ENCODE peak calls at places on chromosomes 6 and 20, in six cellular contexts. F, R, Y, M, Z and X are unnamed samples.

GRCh38 chr6:65110031-65110430 is 597.0 kb downstream of the EYS start:
- DNase-seq in F (peak), R (no peak), Y (no peak), M (no peak), Z (no peak), X (no peak)

GRCh38 chr20:20850407-20850806 is 138.0 kb upstream of the RALGAPA2 start:
- DNase-seq in F (no peak), R (no peak), Y (no peak), M (no peak), Z (no peak), X (no peak)

GRCh38 chr6:129672883-129673631 is 36.9 kb downstream of the ARHGAP18 start:
- DNase-seq in F (peak), R (peak), Y (no peak), M (no peak), Z (no peak), X (peak)

GRCh38 chr6:15401769-15402250 is 155.9 kb downstream of the JARID2 start:
- DNase-seq in F (no peak), R (peak), Y (no peak), M (peak), Z (no peak), X (no peak)

GRCh38 chr20:3223937-3224680 is 14.8 kb downstream of the ITPA start:
- DNase-seq in F (no peak), R (no peak), Y (no peak), M (no peak), Z (no peak), X (no peak)

GRCh38 chr20:36543187-36544133 is 2.1 kb downstream of the MYL9 start:
- DNase-seq in F (peak), R (no peak), Y (no peak), M (no peak), Z (peak), X (no peak)

GRCh38 chr6:168088161-168089106 is 9.4 kb upstream of the FRMD1 start:
- DNase-seq in F (no peak), R (no peak), Y (no peak), M (peak), Z (peak), X (no peak)

GRCh38 chr6:36131517-36132220 is 1.4 kb downstream of the MAPK13 start:
- DNase-seq in F (peak), R (peak), Y (no peak), M (peak), Z (no peak), X (no peak)

GRCh38 chr6:17149581-17149980 is 47.7 kb downstream of the STMND1 start:
- DNase-seq in F (no peak), R (no peak), Y (no peak), M (no peak), Z (no peak), X (no peak)

GRCh38 chr6:153392156-153392555 is 261.1 kb upstream of the RGS17 start:
- DNase-seq in F (no peak), R (no peak), Y (no peak), M (no peak), Z (no peak), X (no peak)

GRCh38 chr6:42898891-42899361 is 16.9 kb upstream of the PTCRA start:
- DNase-seq in F (peak), R (peak), Y (no peak), M (peak), Z (peak), X (peak)

GRCh38 chr20:33235696-33236095 is at the start of gene BPIFA1:
- DNase-seq in F (no peak), R (no peak), Y (no peak), M (no peak), Z (no peak), X (no peak)

GRCh38 chr6:140344149-140344913 is 969.9 kb upstream of the CITED2 start:
- DNase-seq in F (peak), R (peak), Y (no peak), M (no peak), Z (no peak), X (no peak)

GRCh38 chr6:133502451-133503259 is 261.5 kb downstream of the EYA4 start:
- DNase-seq in F (peak), R (peak), Y (no peak), M (peak), Z (no peak), X (no peak)

GRCh38 chr6:54291738-54292137 is 16.5 kb upstream of the TINAG start:
- DNase-seq in F (peak), R (peak), Y (no peak), M (no peak), Z (no peak), X (no peak)

GRCh38 chr6:97626586-97627441 is 343.8 kb upstream of the MMS22L start:
- DNase-seq in F (peak), R (no peak), Y (no peak), M (peak), Z (no peak), X (peak)

GRCh38 chr6:54860739-54861138 is 14.2 kb downstream of the FAM83B start:
- DNase-seq in F (peak), R (peak), Y (no peak), M (peak), Z (no peak), X (peak)

GRCh38 chr6:28981391-28981832 is 23.7 kb downstream of the ZNF311 start:
- DNase-seq in F (peak), R (peak), Y (no peak), M (peak), Z (peak), X (peak)

GRCh38 chr20:17533396-17533795 is 2.2 kb upstream of the BFSP1 start:
- DNase-seq in F (peak), R (peak), Y (no peak), M (peak), Z (no peak), X (peak)

GRCh38 chr20:2794202-2794748 is 6.2 kb downstream of the CPXM1 start:
- DNase-seq in F (no peak), R (no peak), Y (no peak), M (no peak), Z (no peak), X (no peak)

GRCh38 chr20:8853805-8854338 is 215.0 kb upstream of the PLCB4 start:
- DNase-seq in F (peak), R (peak), Y (peak), M (peak), Z (peak), X (peak)

GRCh38 chr6:37960139-37960935 is 140.8 kb downstream of the ZFAND3 start:
- DNase-seq in F (no peak), R (peak), Y (no peak), M (no peak), Z (no peak), X (no peak)

GRCh38 chr6:7389162-7389450 is 436 bp downstream of the CAGE1 start:
- DNase-seq in F (peak), R (peak), Y (no peak), M (peak), Z (no peak), X (no peak)

GRCh38 chr6:158797331-158798202 is 21.6 kb downstream of the EZR start:
- DNase-seq in F (peak), R (no peak), Y (no peak), M (no peak), Z (no peak), X (no peak)

GRCh38 chr6:169097336-169098052 is 156.2 kb downstream of the THBS2 start:
- DNase-seq in F (peak), R (peak), Y (no peak), M (peak), Z (no peak), X (no peak)

GRCh38 chr20:31606678-31606927 is 1.5 kb downstream of the ID1 start:
- DNase-seq in F (no peak), R (no peak), Y (no peak), M (no peak), Z (no peak), X (no peak)

GRCh38 chr20:31607640-31608255 is 2.7 kb downstream of the ID1 start:
- DNase-seq in F (no peak), R (peak), Y (no peak), M (no peak), Z (no peak), X (no peak)

GRCh38 chr20:31606928-31607639 is 2.0 kb downstream of the ID1 start:
- DNase-seq in F (peak), R (peak), Y (no peak), M (peak), Z (peak), X (no peak)

GRCh38 chr20:31605902-31606677 is 1.0 kb downstream of the ID1 start:
- DNase-seq in F (peak), R (peak), Y (no peak), M (peak), Z (no peak), X (peak)

GRCh38 chr20:31608256-31608980 is 3.3 kb downstream of the ID1 start:
- DNase-seq in F (peak), R (peak), Y (no peak), M (peak), Z (peak), X (peak)
- H3K4me3 ChIP-seq in F (peak), R (peak), Y (no peak), M (no peak), Z (peak), X (no peak)

GRCh38 chr20:30286157-30286556 is 971.3 kb upstream of the DEFB115 start:
- DNase-seq in F (no peak), R (no peak), Y (no peak), M (no peak), Z (no peak), X (no peak)

GRCh38 chr20:30281584-30282197 is 975.8 kb upstream of the DEFB115 start:
- DNase-seq in F (peak), R (no peak), Y (no peak), M (no peak), Z (no peak), X (no peak)

GRCh38 chr20:30284533-30284932 is 972.9 kb upstream of the DEFB115 start:
- DNase-seq in F (no peak), R (no peak), Y (no peak), M (no peak), Z (no peak), X (no peak)
- H3K4me3 ChIP-seq in F (peak), R (no peak), Y (no peak), M (no peak), Z (peak), X (no peak)

GRCh38 chr6:122495612-122496011 is 24.0 kb upstream of the SERINC1 start:
- DNase-seq in F (no peak), R (no peak), Y (no peak), M (no peak), Z (no peak), X (peak)
- H3K4me3 ChIP-seq in F (no peak), R (no peak), Y (no peak), M (no peak), Z (no peak), X (no peak)

GRCh38 chr6:41721396-41721795 is 14.0 kb downstream of the TFEB start:
- DNase-seq in F (no peak), R (no peak), Y (no peak), M (no peak), Z (no peak), X (no peak)
- H3K4me3 ChIP-seq in F (no peak), R (no peak), Y (no peak), M (no peak), Z (no peak), X (no peak)

DNA sequence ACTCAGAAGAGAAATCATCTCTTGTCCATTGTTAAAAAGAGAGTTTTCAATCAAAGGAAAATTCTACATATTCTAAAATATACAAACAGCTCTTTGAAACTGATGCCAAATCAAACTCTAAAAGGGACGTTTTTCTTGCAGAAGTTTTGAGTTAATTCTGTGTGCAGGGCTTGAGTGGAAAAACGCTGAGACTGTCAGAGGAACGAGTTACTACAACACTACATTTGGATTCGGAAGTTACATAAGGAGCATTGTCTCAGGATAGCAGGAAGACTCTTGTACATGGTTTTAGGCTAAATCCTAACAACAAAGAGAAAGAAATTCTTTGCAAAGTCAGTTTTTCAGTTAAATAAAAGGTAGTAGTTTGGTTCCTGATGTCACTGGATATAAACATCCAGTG is 155.7 kb upstream of the SUPT3H start:
- DNase-seq in F (peak), R (no peak), Y (no peak), M (no peak), Z (no peak), X (no peak)
- H3K4me3 ChIP-seq in F (no peak), R (no peak), Y (no peak), M (no peak), Z (no peak), X (no peak)

GRCh38 chr6:111841822-111842221 is 31.4 kb downstream of the FYN start:
- DNase-seq in F (peak), R (no peak), Y (no peak), M (no peak), Z (peak), X (peak)

GRCh38 chr6:111842891-111843290 is 30.4 kb downstream of the FYN start:
- DNase-seq in F (peak), R (no peak), Y (no peak), M (peak), Z (no peak), X (peak)

GRCh38 chr6:111840821-111841220 is 32.4 kb downstream of the FYN start:
- DNase-seq in F (no peak), R (no peak), Y (no peak), M (no peak), Z (no peak), X (no peak)

GRCh38 chr6:111843347-111844147 is 29.7 kb downstream of the FYN start:
- DNase-seq in F (no peak), R (no peak), Y (no peak), M (no peak), Z (no peak), X (peak)

DNA sequence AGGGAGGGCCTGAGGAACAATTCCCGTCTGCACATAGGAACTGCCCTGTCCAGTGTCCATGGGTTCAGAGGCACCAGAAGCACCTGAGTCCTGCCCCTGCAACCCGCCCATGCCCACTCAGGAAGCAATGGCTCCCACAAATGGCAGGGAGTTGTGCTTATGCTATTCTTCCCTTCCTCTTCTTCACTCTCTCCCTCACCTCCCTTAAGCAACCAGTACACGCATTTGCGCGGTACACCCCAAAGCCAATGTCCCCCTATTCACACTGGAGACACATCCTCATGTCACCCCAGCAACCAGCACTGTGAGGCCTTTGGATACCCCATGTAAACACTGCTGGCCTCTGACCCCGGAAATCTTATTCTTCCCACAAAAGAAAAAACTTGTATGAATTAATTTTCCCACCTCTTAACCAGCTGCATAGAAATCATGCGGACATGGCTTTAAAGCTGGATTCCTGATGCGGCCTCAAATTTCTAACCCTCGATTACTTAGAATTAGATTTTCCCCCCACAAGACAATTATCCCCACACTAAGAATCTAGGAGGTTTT is 30.9 kb downstream of the FYN start:
- DNase-seq in F (no peak), R (no peak), Y (no peak), M (no peak), Z (no peak), X (peak)
- H3K4me3 ChIP-seq in F (no peak), R (no peak), Y (no peak), M (no peak), Z (no peak), X (no peak)

DNA sequence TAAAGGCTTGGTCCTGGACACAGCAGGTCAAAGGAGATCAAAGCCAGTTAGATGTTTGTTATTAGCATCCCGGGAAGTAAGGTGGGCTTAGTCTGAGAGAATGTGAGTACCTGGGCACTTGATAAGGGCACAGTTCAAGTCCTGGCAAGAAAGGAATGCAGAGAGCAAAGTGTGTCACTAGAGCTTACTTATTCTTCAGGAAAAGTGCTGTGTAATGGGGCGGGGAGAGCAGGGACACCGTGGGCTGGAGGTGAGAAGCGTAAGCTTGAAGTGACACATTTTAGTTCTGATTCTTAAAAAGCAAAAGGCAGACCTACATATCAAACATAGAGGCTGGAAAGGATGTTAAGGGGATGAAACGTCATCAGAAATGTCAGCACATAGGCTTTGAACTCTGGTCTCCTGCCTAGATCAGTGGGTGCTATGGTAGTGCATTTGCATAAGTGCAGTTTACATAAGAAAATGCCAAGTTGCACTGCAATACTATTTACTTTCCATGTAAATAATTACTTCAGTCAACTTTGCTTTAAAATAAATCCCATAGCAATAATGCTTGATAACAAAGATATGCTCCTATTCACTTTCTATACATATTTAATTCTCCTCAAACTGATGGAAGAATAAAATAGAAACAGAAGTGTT is 2.6 kb downstream of the SAMD5 start:
- DNase-seq in F (no peak), R (no peak), Y (no peak), M (peak), Z (no peak), X (no peak)
- H3K4me3 ChIP-seq in F (no peak), R (no peak), Y (no peak), M (peak), Z (no peak), X (no peak)

DNA sequence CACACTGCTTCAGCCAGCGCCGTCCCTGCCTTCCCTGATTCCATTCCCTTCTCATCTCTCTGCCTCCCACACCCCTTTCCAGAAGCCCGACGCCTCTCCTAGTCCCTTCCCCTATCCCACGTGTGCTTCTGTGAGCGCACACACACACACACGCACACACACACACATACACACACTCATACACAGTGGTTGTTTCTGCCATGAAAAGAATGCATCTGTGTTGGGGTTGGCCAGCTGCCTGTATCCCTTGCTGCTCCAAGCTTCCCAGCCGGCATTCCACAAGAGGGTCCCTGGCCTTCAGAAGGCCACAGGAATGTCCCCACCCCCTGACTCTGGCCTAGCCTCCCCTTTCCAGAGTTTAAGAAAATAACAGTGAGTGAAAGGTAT is 51.7 kb downstream of the MOCS1 start:
- DNase-seq in F (peak), R (no peak), Y (no peak), M (peak), Z (peak), X (no peak)
- H3K4me3 ChIP-seq in F (no peak), R (no peak), Y (no peak), M (no peak), Z (no peak), X (no peak)

DNA sequence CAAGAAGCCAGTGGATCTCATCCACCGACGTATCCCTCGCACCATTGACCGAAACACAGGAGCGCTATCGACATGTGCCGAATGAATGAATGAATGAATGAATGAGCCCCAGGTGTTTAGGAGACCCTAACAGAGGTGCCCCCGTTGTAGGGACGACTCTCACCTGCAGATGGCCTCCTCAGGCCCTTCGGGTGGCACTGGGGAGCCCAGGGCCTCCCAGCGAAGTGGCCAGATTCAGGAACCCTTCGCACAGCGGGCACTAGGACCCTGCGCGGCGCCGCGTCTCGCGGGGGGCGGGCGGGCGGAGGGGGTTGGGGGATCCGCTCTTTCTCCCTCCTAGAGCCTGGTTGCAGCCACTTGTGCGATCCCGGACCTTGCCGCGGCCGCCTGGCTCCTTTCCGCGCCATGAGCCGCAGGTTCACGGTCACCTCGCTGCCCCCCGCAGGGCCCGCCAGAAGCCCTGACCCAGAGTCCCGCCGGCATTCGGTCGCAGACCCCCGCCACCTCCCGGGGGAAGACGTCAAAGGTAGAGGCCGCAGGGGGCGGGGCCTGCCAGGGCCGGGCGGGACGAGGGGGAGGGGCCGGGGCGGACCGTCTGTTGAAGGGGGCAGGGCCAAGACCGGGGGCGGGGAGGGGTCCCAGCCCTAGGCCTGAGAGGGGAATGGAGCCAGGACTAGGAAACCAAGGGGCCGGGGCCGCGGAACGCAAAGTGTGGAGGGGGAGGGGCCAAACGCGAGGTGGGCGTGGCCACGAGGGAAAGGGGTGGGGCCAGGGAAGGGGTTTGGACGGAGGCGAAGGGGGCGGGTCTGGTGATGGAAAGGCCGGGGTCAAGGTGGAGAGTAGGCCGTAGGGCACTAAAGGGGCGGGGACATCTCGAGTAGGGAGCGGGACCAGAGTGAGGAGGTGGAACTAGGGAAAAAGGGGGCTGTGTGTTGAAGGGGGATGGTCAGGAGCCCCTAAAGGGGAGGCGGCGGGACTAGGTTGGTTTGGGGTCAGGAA is 7.4 kb upstream of the SLC12A5 start:
- DNase-seq in F (no peak), R (peak), Y (no peak), M (peak), Z (no peak), X (peak)
- H3K4me3 ChIP-seq in F (peak), R (peak), Y (peak), M (peak), Z (peak), X (peak)

GRCh38 chr6:3797231-3798200 is 46.0 kb upstream of the PXDC1 start:
- DNase-seq in F (peak), R (peak), Y (no peak), M (no peak), Z (no peak), X (no peak)
- H3K4me3 ChIP-seq in F (no peak), R (peak), Y (no peak), M (no peak), Z (no peak), X (no peak)